ENCODE peak calls at places on chromosomes 2 and 18, in ten cellular contexts. One of them, this sample, is unnamed.

GRCh38 chr18:13300029-13300428 is 81.5 kb downstream of the LDLRAD4 start:
- DNase-seq in M059J: no peak
- DNase-seq in ovary: no peak
- DNase-seq in activated CD4-positive, alpha-beta memory T cell treated with anti-CD3 and anti-CD28 coated beads, Interleukin-2, amount 10 ng/mL, durations not matched to agents 7 days and 5 days: no peak
- DNase-seq in fibroblast of the conjunctiva: no peak
- DNase-seq in occipital lobe: no peak
- DNase-seq in CD8-positive, alpha-beta memory T cell: no peak
- DNase-seq in AG09319: no peak
- DNase-seq in RWPE1: no peak
- DNase-seq in renal cortical epithelial cell: no peak
- DNase-seq in this sample: no peak

GRCh38 chr2:6827516-6828298 is 38.0 kb downstream of the CMPK2 start:
- DNase-seq in M059J: no peak
- DNase-seq in ovary: no peak
- DNase-seq in activated CD4-positive, alpha-beta memory T cell treated with anti-CD3 and anti-CD28 coated beads, Interleukin-2, amount 10 ng/mL, durations not matched to agents 7 days and 5 days: no peak
- DNase-seq in fibroblast of the conjunctiva: no peak
- DNase-seq in occipital lobe: no peak
- DNase-seq in CD8-positive, alpha-beta memory T cell: no peak
- DNase-seq in AG09319: no peak
- DNase-seq in RWPE1: no peak
- DNase-seq in renal cortical epithelial cell: no peak
- DNase-seq in this sample: no peak

GRCh38 chr2:191250400-191250799 is 5.2 kb downstream of the MYO1B start:
- DNase-seq in M059J: no peak
- DNase-seq in ovary: no peak
- DNase-seq in activated CD4-positive, alpha-beta memory T cell treated with anti-CD3 and anti-CD28 coated beads, Interleukin-2, amount 10 ng/mL, durations not matched to agents 7 days and 5 days: no peak
- DNase-seq in fibroblast of the conjunctiva: no peak
- DNase-seq in occipital lobe: no peak
- DNase-seq in CD8-positive, alpha-beta memory T cell: no peak
- DNase-seq in AG09319: no peak
- DNase-seq in RWPE1: no peak
- DNase-seq in renal cortical epithelial cell: no peak
- DNase-seq in this sample: no peak

GRCh38 chr2:122635649-122636496 is 880.4 kb downstream of the TSN start:
- DNase-seq in M059J: peak
- DNase-seq in ovary: no peak
- DNase-seq in activated CD4-positive, alpha-beta memory T cell treated with anti-CD3 and anti-CD28 coated beads, Interleukin-2, amount 10 ng/mL, durations not matched to agents 7 days and 5 days: no peak
- DNase-seq in fibroblast of the conjunctiva: no peak
- DNase-seq in occipital lobe: no peak
- DNase-seq in CD8-positive, alpha-beta memory T cell: no peak
- DNase-seq in AG09319: no peak
- DNase-seq in RWPE1: no peak
- DNase-seq in renal cortical epithelial cell: peak
- DNase-seq in this sample: no peak

GRCh38 chr18:33146009-33146408 is 294.5 kb downstream of the CCDC178 start:
- DNase-seq in M059J: no peak
- DNase-seq in ovary: no peak
- DNase-seq in activated CD4-positive, alpha-beta memory T cell treated with anti-CD3 and anti-CD28 coated beads, Interleukin-2, amount 10 ng/mL, durations not matched to agents 7 days and 5 days: no peak
- DNase-seq in fibroblast of the conjunctiva: no peak
- DNase-seq in occipital lobe: no peak
- DNase-seq in CD8-positive, alpha-beta memory T cell: no peak
- DNase-seq in AG09319: no peak
- DNase-seq in RWPE1: no peak
- DNase-seq in renal cortical epithelial cell: peak
- DNase-seq in this sample: no peak

GRCh38 chr2:25903216-25903776 is 25.0 kb upstream of the ASXL2 start:
- DNase-seq in M059J: peak
- DNase-seq in ovary: no peak
- DNase-seq in activated CD4-positive, alpha-beta memory T cell treated with anti-CD3 and anti-CD28 coated beads, Interleukin-2, amount 10 ng/mL, durations not matched to agents 7 days and 5 days: no peak
- DNase-seq in fibroblast of the conjunctiva: no peak
- DNase-seq in occipital lobe: no peak
- DNase-seq in CD8-positive, alpha-beta memory T cell: no peak
- DNase-seq in AG09319: no peak
- DNase-seq in RWPE1: no peak
- DNase-seq in renal cortical epithelial cell: no peak
- DNase-seq in this sample: no peak

GRCh38 chr2:115412501-115412900 is 970.1 kb downstream of the DPP10 start:
- DNase-seq in M059J: no peak
- DNase-seq in ovary: no peak
- DNase-seq in activated CD4-positive, alpha-beta memory T cell treated with anti-CD3 and anti-CD28 coated beads, Interleukin-2, amount 10 ng/mL, durations not matched to agents 7 days and 5 days: no peak
- DNase-seq in fibroblast of the conjunctiva: no peak
- DNase-seq in occipital lobe: no peak
- DNase-seq in CD8-positive, alpha-beta memory T cell: no peak
- DNase-seq in AG09319: no peak
- DNase-seq in RWPE1: peak
- DNase-seq in renal cortical epithelial cell: no peak
- DNase-seq in this sample: no peak

GRCh38 chr2:28956415-28956826 is 24.7 kb upstream of the TOGARAM2 start:
- DNase-seq in M059J: no peak
- DNase-seq in ovary: no peak
- DNase-seq in activated CD4-positive, alpha-beta memory T cell treated with anti-CD3 and anti-CD28 coated beads, Interleukin-2, amount 10 ng/mL, durations not matched to agents 7 days and 5 days: peak
- DNase-seq in fibroblast of the conjunctiva: no peak
- DNase-seq in occipital lobe: peak
- DNase-seq in CD8-positive, alpha-beta memory T cell: peak
- DNase-seq in AG09319: no peak
- DNase-seq in RWPE1: peak
- DNase-seq in renal cortical epithelial cell: no peak
- DNase-seq in this sample: peak

GRCh38 chr18:58390399-58390798 is 238.5 kb downstream of the ALPK2 start:
- DNase-seq in M059J: no peak
- DNase-seq in ovary: no peak
- DNase-seq in activated CD4-positive, alpha-beta memory T cell treated with anti-CD3 and anti-CD28 coated beads, Interleukin-2, amount 10 ng/mL, durations not matched to agents 7 days and 5 days: no peak
- DNase-seq in fibroblast of the conjunctiva: no peak
- DNase-seq in occipital lobe: no peak
- DNase-seq in CD8-positive, alpha-beta memory T cell: no peak
- DNase-seq in AG09319: no peak
- DNase-seq in RWPE1: no peak
- DNase-seq in renal cortical epithelial cell: no peak
- DNase-seq in this sample: no peak

GRCh38 chr2:218022851-218023530 is 20.2 kb upstream of the TNS1 start:
- DNase-seq in M059J: no peak
- DNase-seq in ovary: peak
- DNase-seq in activated CD4-positive, alpha-beta memory T cell treated with anti-CD3 and anti-CD28 coated beads, Interleukin-2, amount 10 ng/mL, durations not matched to agents 7 days and 5 days: no peak
- DNase-seq in fibroblast of the conjunctiva: no peak
- DNase-seq in occipital lobe: no peak
- DNase-seq in CD8-positive, alpha-beta memory T cell: peak
- DNase-seq in AG09319: no peak
- DNase-seq in RWPE1: no peak
- DNase-seq in renal cortical epithelial cell: no peak
- DNase-seq in this sample: no peak

GRCh38 chr18:2855560-2856350 is 8.9 kb downstream of the EMILIN2 start:
- DNase-seq in M059J: no peak
- DNase-seq in ovary: no peak
- DNase-seq in activated CD4-positive, alpha-beta memory T cell treated with anti-CD3 and anti-CD28 coated beads, Interleukin-2, amount 10 ng/mL, durations not matched to agents 7 days and 5 days: no peak
- DNase-seq in fibroblast of the conjunctiva: no peak
- DNase-seq in occipital lobe: no peak
- DNase-seq in CD8-positive, alpha-beta memory T cell: no peak
- DNase-seq in AG09319: no peak
- DNase-seq in RWPE1: no peak
- DNase-seq in renal cortical epithelial cell: no peak
- DNase-seq in this sample: no peak